ENCODE peak calls at places on chromosomes 7 and 10, in six cellular contexts. R is GM23338, E is MM.1S, T is neural progenitor cell, G is SK-N-SH, S is GM23248. Q is an unnamed sample.

GRCh38 chr7:129438839-129439640 is 4.8 kb downstream of the STRIP2 start:
- DNase-seq in R (no peak), E (no peak), G (no peak), T (no peak), S (peak; percentile 70), Q (peak; percentile 83)

GRCh38 chr10:48882881-48883280 is 56.8 kb downstream of the LRRC18 start:
- DNase-seq in S (no peak), E (no peak), G (no peak), T (no peak), R (no peak), Q (no peak)

GRCh38 chr7:56115852-56116538 is at the start of gene NUPR2:
- DNase-seq in S (no peak), G (peak; percentile 39), T (no peak), E (no peak), R (no peak), Q (no peak)

GRCh38 chr10:76491216-76491615 is 1059.8 kb downstream of the LRMDA start:
- DNase-seq in T (no peak), G (no peak), R (no peak), S (no peak), E (no peak), Q (no peak)

GRCh38 chr7:142851269-142851668 is 3.6 kb upstream of the EPHB6 start:
- DNase-seq in S (no peak), R (no peak), T (no peak), G (no peak), E (no peak), Q (no peak)

GRCh38 chr7:159061674-159062212 is 82.9 kb downstream of the VIPR2 start:
- DNase-seq in G (no peak), S (no peak), T (peak; percentile 47), E (no peak), R (peak; percentile 89), Q (peak; percentile 35)

GRCh38 chr7:116339564-116339963 is 129.2 kb downstream of the TES start:
- DNase-seq in R (no peak), T (no peak), S (no peak), G (no peak), E (no peak), Q (peak; percentile 40)

GRCh38 chr7:93515144-93515543 is 59.4 kb downstream of the CALCR start:
- DNase-seq in E (no peak), S (peak; percentile 16), G (no peak), R (no peak), T (no peak), Q (no peak)

GRCh38 chr10:70437721-70438120 is 3.8 kb downstream of the NODAL start:
- DNase-seq in S (no peak), R (peak; percentile 75), T (no peak), G (no peak), E (no peak), Q (no peak)

GRCh38 chr7:129066290-129067131 is 11.6 kb upstream of the TNPO3 start:
- DNase-seq in G (no peak), S (peak; percentile 91), R (peak; percentile 79), E (no peak), T (no peak), Q (peak; percentile 70)

GRCh38 chr7:141820067-141820466 is 21.2 kb downstream of the PRSS37 start:
- DNase-seq in T (no peak), E (no peak), R (no peak), S (peak; percentile 25), G (no peak), Q (no peak)

GRCh38 chr10:114691442-114691941 is 33.4 kb upstream of the ABLIM1 start:
- DNase-seq in S (peak; percentile 43), R (peak; percentile 20), G (no peak), T (no peak), E (no peak), Q (peak; percentile 23)

GRCh38 chr7:138316421-138317043 is 143.5 kb upstream of the TRIM24 start:
- DNase-seq in R (no peak), G (no peak), T (no peak), E (no peak), S (no peak), Q (no peak)

GRCh38 chr7:5758753-5759330 is 22.6 kb downstream of the RNF216 start:
- DNase-seq in E (no peak), T (no peak), S (no peak), R (no peak), G (no peak), Q (no peak)

GRCh38 chr7:32680259-32681173 is 185.2 kb downstream of the AVL9 start:
- DNase-seq in S (peak; percentile 29), E (no peak), G (no peak), R (peak; percentile 96), T (no peak), Q (peak; percentile 95)

GRCh38 chr10:511849-512191 is 177.6 kb downstream of the DIP2C start:
- DNase-seq in G (no peak), T (no peak), R (no peak), E (no peak), S (no peak), Q (no peak)

GRCh38 chr10:510415-510881 is 179.0 kb downstream of the DIP2C start:
- DNase-seq in E (peak; percentile 93), G (no peak), T (no peak), S (peak; percentile 40), R (no peak), Q (no peak)

GRCh38 chr10:513393-513792 is 176.1 kb downstream of the DIP2C start:
- DNase-seq in R (no peak), E (peak; percentile 37), T (no peak), S (no peak), G (no peak), Q (no peak)

GRCh38 chr10:509361-510102 is 179.9 kb downstream of the DIP2C start:
- DNase-seq in S (no peak), E (peak; percentile 18), G (no peak), T (no peak), R (no peak), Q (no peak)

DNA sequence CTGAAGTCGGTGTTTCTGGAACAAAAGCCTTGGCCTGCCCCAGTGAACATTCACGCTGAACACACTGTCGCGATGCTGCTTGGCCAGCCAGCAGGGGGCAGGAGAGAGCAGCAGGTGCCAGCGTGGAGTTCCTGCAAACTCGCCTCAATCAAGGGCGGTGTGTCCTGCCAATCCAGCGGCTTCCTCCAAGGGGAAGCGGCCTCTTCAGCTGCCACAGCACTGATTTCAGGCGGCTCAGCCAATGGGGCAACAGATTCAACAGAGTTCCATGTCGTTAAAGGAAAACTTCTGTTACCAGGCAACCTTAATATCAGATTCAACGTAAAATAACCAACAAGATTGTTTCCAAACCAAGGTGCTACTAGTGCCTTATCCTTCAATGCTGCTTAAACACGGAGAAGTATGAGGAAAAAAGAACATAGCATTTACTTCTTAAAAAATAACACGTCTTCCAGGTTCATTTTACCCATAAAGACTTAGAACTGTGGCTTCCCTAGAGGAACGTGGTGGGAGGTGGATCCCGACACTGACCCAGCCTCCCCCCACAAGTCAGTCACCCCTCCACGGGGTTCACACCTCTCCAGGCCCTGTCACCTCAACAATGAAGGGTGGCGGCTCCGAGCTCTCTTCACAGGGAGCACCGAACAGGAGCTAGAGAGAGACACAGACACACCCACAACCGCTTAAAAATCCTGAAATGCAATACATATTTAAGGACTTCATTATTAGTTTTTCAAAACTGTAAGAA is 178.2 kb downstream of the DIP2C start:
- DNase-seq in G (peak; percentile 91), R (peak; percentile 96), S (peak; percentile 92), T (peak; percentile 94), E (peak; percentile 78), Q (peak; percentile 82)
- H3F3A ChIP-seq in G (no peaks in the 10 kb centered on the region), R (peaks cover 4% of the 10 kb centered on the region), S (no peaks in the 10 kb centered on the region), T (peaks cover 14% of the 10 kb centered on the region), E (peaks cover 23% of the 10 kb centered on the region), Q (no peaks in the 10 kb centered on the region)

GRCh38 chr10:61298194-61298593 is 155.0 kb downstream of the TMEM26 start:
- DNase-seq in R (no peak), G (no peak), T (no peak), S (no peak), E (no peak), Q (no peak)

GRCh38 chr10:61304751-61305150 is 148.4 kb downstream of the TMEM26 start:
- DNase-seq in E (no peak), S (peak; percentile 16), R (no peak), G (no peak), T (no peak), Q (no peak)

GRCh38 chr10:61299156-61299555 is 154.0 kb downstream of the TMEM26 start:
- DNase-seq in E (no peak), S (no peak), G (no peak), T (no peak), R (no peak), Q (no peak)

GRCh38 chr10:61302124-61302523 is 151.1 kb downstream of the TMEM26 start:
- DNase-seq in G (no peak), S (peak; percentile 63), T (no peak), E (no peak), R (no peak), Q (no peak)

GRCh38 chr10:61301560-61301959 is 151.6 kb downstream of the TMEM26 start:
- DNase-seq in G (peak; percentile 26), S (peak; percentile 48), T (no peak), E (no peak), R (no peak), Q (no peak)
- H3F3A ChIP-seq in G (peaks cover 8% of the 10 kb centered on the region), S (peaks cover 13% of the 10 kb centered on the region), T (no peaks in the 10 kb centered on the region), E (no peaks in the 10 kb centered on the region), R (no peaks in the 10 kb centered on the region), Q (no peaks in the 10 kb centered on the region)

GRCh38 chr10:74081192-74081803 is 69.3 kb downstream of the AP3M1 start:
- DNase-seq in G (peak; percentile 70), T (peak; percentile 64), S (peak; percentile 69), E (peak; percentile 47), R (peak; percentile 75), Q (peak; percentile 94)
- H3F3A ChIP-seq in G (peaks cover 57% of the 10 kb centered on the region), T (peaks cover 11% of the 10 kb centered on the region), S (peaks cover 72% of the 10 kb centered on the region), E (peaks cover 9% of the 10 kb centered on the region), R (peaks cover 5% of the 10 kb centered on the region), Q (peaks cover 22% of the 10 kb centered on the region)

GRCh38 chr10:75099952-75100763 is 11.3 kb upstream of the SAMD8 start:
- DNase-seq in T (peak; percentile 91), S (peak; percentile 73), G (peak; percentile 93), R (peak; percentile 91), E (peak; percentile 62), Q (peak; percentile 99)
- H3F3A ChIP-seq in T (peaks cover 14% of the 10 kb centered on the region), S (no peaks in the 10 kb centered on the region), G (no peaks in the 10 kb centered on the region), R (peaks cover 9% of the 10 kb centered on the region), E (no peaks in the 10 kb centered on the region), Q (no peaks in the 10 kb centered on the region)

GRCh38 chr10:17233534-17233933 is 5.5 kb downstream of the VIM start:
- DNase-seq in S (peak; percentile 75), G (no peak), E (no peak), T (no peak), R (no peak), Q (no peak)

GRCh38 chr10:17235136-17235535 is 7.1 kb downstream of the VIM start:
- DNase-seq in G (no peak), S (peak; percentile 60), T (peak; percentile 33), E (no peak), R (peak; percentile 53), Q (no peak)

GRCh38 chr10:17234541-17234940 is 6.5 kb downstream of the VIM start:
- DNase-seq in S (peak; percentile 14), G (no peak), R (no peak), T (no peak), E (no peak), Q (no peak)

GRCh38 chr10:17229967-17230682 is 2.1 kb downstream of the VIM start:
- DNase-seq in R (peak; percentile 93), E (peak; percentile 93), S (peak; percentile 86), T (peak; percentile 93), G (peak; percentile 67), Q (peak; percentile 70)

GRCh38 chr10:17232276-17232987 is 4.4 kb downstream of the VIM start:
- DNase-seq in S (peak; percentile 73), G (no peak), E (peak; percentile 70), R (no peak), T (no peak), Q (no peak)
- H3F3A ChIP-seq in S (peaks cover 77% of the 10 kb centered on the region), G (peaks cover 85% of the 10 kb centered on the region), E (peaks cover 72% of the 10 kb centered on the region), R (peaks cover 9% of the 10 kb centered on the region), T (peaks cover 52% of the 10 kb centered on the region), Q (no peaks in the 10 kb centered on the region)

Q was measured in PC-3.